ENCODE peak calls at places on chromosomes 11 and 22, in seven cellular contexts. E is PC-3, G is OCI-LY7, X is neural progenitor cell, B is SK-N-SH, Q is GM23248, Z is HCT116. R is an unnamed sample.

GRCh38 chr11:131408011-131408640 is 37.7 kb downstream of the NTM start:
- DNase-seq in E (peak; percentile 65), G (peak; percentile 17), Z (no peak), X (peak; percentile 64), Q (peak; percentile 76), B (peak; percentile 45), R (peak; percentile 70)

GRCh38 chr11:66973956-66974585 is 1.0 kb upstream of the C11orf86 start:
- DNase-seq in E (no peak), Q (peak; percentile 20), G (no peak), Z (no peak), B (no peak), X (no peak), R (no peak)

GRCh38 chr11:20671856-20672546 is 2.6 kb downstream of the NELL1 start:
- DNase-seq in B (peak; percentile 67), X (peak; percentile 47), Z (peak; percentile 0), E (peak; percentile 20), Q (peak; percentile 14), G (no peak), R (peak; percentile 17)

GRCh38 chr11:97557399-97557798 is 1167.6 kb downstream of the JRKL start:
- DNase-seq in Z (no peak), Q (no peak), X (no peak), B (peak; percentile 1), E (peak; percentile 13), G (no peak), R (no peak)

GRCh38 chr22:44116755-44117684 is 63.7 kb upstream of the PARVG start:
- DNase-seq in Z (no peak), Q (no peak), B (no peak), E (no peak), G (no peak), X (no peak), R (no peak)

GRCh38 chr22:19174106-19175025 is 4.2 kb downstream of the SLC25A1 start:
- DNase-seq in X (peak; percentile 26), Z (no peak), Q (peak; percentile 87), E (peak; percentile 21), B (no peak), G (peak; percentile 83), R (peak; percentile 30)

GRCh38 chr11:18714443-18714780 is 11.6 kb downstream of the IGSF22 start:
- DNase-seq in X (no peak), Z (no peak), G (no peak), E (no peak), Q (no peak), B (no peak), R (no peak)

GRCh38 chr22:17912942-17913704 is 111.2 kb downstream of the MICAL3 start:
- DNase-seq in Q (peak; percentile 28), E (no peak), X (no peak), G (no peak), Z (no peak), B (no peak), R (no peak)

GRCh38 chr22:18078329-18079041 is 695 bp downstream of the PEX26 start:
- DNase-seq in B (peak; percentile 63), X (no peak), Q (peak; percentile 69), Z (no peak), G (peak; percentile 69), E (peak; percentile 45), R (peak; percentile 68)

GRCh38 chr11:66289548-66290331 is 797 bp upstream of the YIF1A start:
- DNase-seq in X (peak; percentile 92), B (no peak), Z (no peak), G (peak; percentile 81), E (peak; percentile 22), Q (peak; percentile 86), R (peak; percentile 90)

GRCh38 chr11:128610765-128611617 is 23.6 kb upstream of the ETS1 start:
- DNase-seq in B (no peak), Q (no peak), X (no peak), Z (no peak), E (no peak), G (peak; percentile 98), R (no peak)

GRCh38 chr22:29195964-29196666 is 9.6 kb upstream of the EMID1 start:
- DNase-seq in B (peak; percentile 34), G (no peak), X (no peak), Q (no peak), Z (no peak), E (no peak), R (no peak)

GRCh38 chr22:22936190-22936914 is 48.7 kb downstream of the IGLL5 start:
- DNase-seq in E (no peak), Z (no peak), B (no peak), X (no peak), Q (no peak), G (no peak), R (no peak)
- TF ChIP-seq EZH2phosphoT487 in E (no peak), Z (no peak), B (no peak), X (no peak), Q (no peak), G (no peak), R (no peak)

DNA sequence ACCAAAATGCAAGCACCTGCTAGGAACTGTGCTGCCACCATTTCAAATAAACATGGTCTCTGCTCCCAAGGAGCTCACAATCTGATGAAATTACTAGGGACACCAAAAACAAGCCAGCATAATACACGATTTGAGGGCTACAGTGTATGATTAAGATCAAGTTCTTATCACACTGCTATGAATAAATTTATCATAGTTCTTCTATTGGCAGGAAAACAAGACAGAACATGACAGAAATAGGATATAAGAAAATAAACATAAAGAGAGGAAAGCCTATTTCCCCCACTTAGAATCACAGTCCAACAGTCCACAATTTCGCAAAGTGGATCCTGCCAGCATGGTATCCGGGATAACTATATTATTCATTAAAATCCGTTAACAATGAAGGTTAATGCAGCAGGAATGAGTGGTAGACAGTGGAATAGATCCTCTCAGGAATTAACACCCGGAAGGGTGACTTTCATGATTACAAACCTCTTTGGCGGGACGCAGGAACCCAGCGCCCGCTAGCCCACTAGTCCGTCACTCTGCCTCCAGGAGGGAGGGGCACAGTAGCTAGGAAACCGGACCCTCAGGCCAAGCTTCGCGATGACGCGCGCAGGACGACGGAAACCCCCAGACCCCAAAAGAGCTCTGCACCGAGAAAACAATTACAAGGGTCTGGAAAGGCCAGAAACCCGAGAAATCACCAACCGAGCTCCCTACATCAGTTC is 665 bp downstream of the CCDC82 start:
- DNase-seq in B (peak; percentile 66), G (peak; percentile 62), E (no peak), Z (peak; percentile 18), Q (peak; percentile 77), X (peak; percentile 91), R (no peak)
- TF ChIP-seq EZH2phosphoT487 in B (no peak), G (no peak), E (no peak), Z (no peak), Q (no peak), X (no peak), R (no peak)

GRCh38 chr11:73012121-73012863 is 129.8 kb downstream of the FCHSD2 start:
- DNase-seq in Q (peak; percentile 60), Z (no peak), E (no peak), X (no peak), G (no peak), B (no peak), R (no peak)
- TF ChIP-seq EZH2phosphoT487 in Q (no peak), Z (no peak), E (no peak), X (no peak), G (no peak), B (no peak), R (no peak)

GRCh38 chr22:40006641-40007040 is 11.9 kb downstream of the FAM83F start:
- DNase-seq in G (no peak), E (no peak), Q (no peak), Z (no peak), X (no peak), B (no peak), R (no peak)

GRCh38 chr22:40008726-40009125 is 14.0 kb downstream of the FAM83F start:
- DNase-seq in X (no peak), G (no peak), E (peak; percentile 22), B (no peak), Z (no peak), Q (no peak), R (no peak)

GRCh38 chr22:40009231-40009769 is 14.5 kb downstream of the FAM83F start:
- DNase-seq in G (no peak), B (no peak), E (peak; percentile 57), X (peak; percentile 92), Z (no peak), Q (no peak), R (no peak)

GRCh38 chr22:40009953-40010751 is 15.4 kb downstream of the FAM83F start:
- DNase-seq in B (no peak), E (no peak), G (no peak), Q (no peak), Z (no peak), X (no peak), R (no peak)

DNA sequence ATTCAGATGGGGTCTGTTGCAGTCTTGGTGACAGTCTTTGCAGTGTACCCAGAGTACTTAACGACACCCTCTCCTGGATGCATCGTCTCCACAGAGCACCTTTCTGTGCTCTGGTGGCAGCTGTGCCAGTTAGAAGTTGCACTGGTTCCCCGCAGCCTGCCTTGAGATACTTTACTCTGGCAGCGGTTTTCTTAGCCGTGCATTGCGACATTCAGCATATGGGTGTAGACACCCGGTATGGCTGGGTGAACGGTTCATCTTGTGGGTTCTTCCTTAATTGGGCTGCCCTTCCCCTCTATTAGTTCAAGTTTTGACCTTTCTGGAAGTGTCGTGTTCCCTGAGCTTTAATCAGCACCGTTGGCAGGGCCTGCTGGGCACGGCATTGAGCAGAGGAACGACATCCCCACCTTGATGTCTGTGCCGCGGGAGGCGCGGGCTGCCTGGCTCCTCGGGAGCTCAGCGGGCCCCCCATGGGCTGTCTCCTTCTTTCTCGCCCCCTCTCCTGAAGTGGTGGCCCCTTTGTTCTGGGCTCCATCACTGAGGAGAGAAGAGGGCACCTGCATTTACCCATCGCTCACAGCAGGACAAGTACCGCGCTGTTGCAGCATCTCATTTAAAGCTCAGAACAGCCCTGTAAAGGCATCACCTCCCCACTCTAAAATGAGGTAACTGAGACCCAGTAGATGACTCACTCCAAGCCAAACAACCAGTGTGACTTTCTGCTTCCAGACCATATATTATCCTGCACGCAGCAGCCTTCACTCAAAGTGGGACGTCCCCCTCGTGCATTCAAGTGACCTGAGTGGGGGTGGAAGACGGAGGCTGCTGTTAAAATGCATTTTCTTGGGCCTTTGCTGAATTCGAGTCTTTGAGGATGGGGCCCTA is 13.3 kb downstream of the FAM83F start:
- DNase-seq in G (no peak), E (no peak), B (no peak), Q (no peak), X (no peak), Z (no peak), R (no peak)
- TF ChIP-seq EZH2phosphoT487 in G (no peak), E (no peak), B (no peak), Q (no peak), X (no peak), Z (no peak), R (no peak)

R was measured in hepatocyte.